ENCODE peak calls at places on chromosome 1, in eight cellular contexts. O, Z, R, V, I, Y, W and P are unnamed samples.

GRCh38 chr1:115112496-115113375 is 23.4 kb upstream of the TSPAN2 start:
- DNase-seq in V (peak), Y (peak), I (peak), R (peak), O (peak), W (peak), Z (no peak), P (peak)

GRCh38 chr1:41735139-41735538 is 183.6 kb downstream of the HIVEP3 start:
- DNase-seq in Z (no peak), R (no peak), Y (no peak), W (no peak), I (no peak), V (no peak), O (no peak), P (no peak)

GRCh38 chr1:212782422-212783154 is 9.0 kb downstream of the NSL1 start:
- DNase-seq in O (no peak), Z (no peak), I (no peak), W (no peak), Y (no peak), V (peak), R (no peak), P (no peak)

GRCh38 chr1:205259361-205259832 is 31.7 kb downstream of the TMCC2 start:
- DNase-seq in V (no peak), Z (no peak), W (no peak), O (no peak), R (no peak), I (no peak), Y (peak), P (no peak)

GRCh38 chr1:98388431-98388830 is 273.1 kb upstream of the SNX7 start:
- DNase-seq in W (no peak), R (no peak), I (no peak), Y (no peak), Z (no peak), O (no peak), V (no peak), P (no peak)

GRCh38 chr1:67801903-67802302 is 31.4 kb downstream of the GNG12 start:
- DNase-seq in Y (no peak), V (no peak), W (no peak), O (no peak), R (no peak), Z (no peak), I (no peak), P (no peak)

GRCh38 chr1:72489801-72490200 is 207.5 kb upstream of the NEGR1 start:
- DNase-seq in R (no peak), Z (no peak), O (no peak), W (no peak), I (no peak), V (no peak), Y (no peak), P (no peak)

GRCh38 chr1:68111804-68112436 is 61.5 kb upstream of the DIRAS3 start:
- DNase-seq in R (peak), I (peak), Z (peak), V (peak), Y (peak), O (peak), W (peak), P (no peak)

GRCh38 chr1:118223426-118223825 is 38.4 kb upstream of the SPAG17 start:
- DNase-seq in V (peak), W (peak), O (no peak), Z (no peak), I (no peak), R (no peak), Y (no peak), P (no peak)

GRCh38 chr1:164296172-164296571 is 262.8 kb upstream of the PBX1 start:
- DNase-seq in Y (no peak), W (no peak), V (no peak), Z (peak), O (no peak), R (no peak), I (no peak), P (no peak)

GRCh38 chr1:89576016-89576415 is 51.4 kb downstream of the LRRC8B start:
- DNase-seq in Y (no peak), O (no peak), W (no peak), Z (no peak), V (no peak), I (no peak), R (no peak), P (no peak)

GRCh38 chr1:231612393-231613089 is 14.0 kb upstream of the DISC1 start:
- DNase-seq in O (no peak), R (no peak), Y (no peak), I (peak), Z (no peak), W (no peak), V (no peak), P (peak)

GRCh38 chr1:67646145-67647035 is 38.6 kb upstream of the GADD45A start:
- DNase-seq in I (no peak), V (peak), Z (no peak), O (peak), R (peak), Y (peak), W (peak), P (no peak)

GRCh38 chr1:21490774-21491482 is 18.3 kb upstream of the ALPL start:
- DNase-seq in Y (peak), I (no peak), W (no peak), V (peak), Z (no peak), R (peak), O (no peak), P (no peak)
- TF ChIP-seq CTCF in Y (peak), I (no peak), W (no peak), V (peak), Z (peak), R (peak), O (no peak), P (peak)

DNA sequence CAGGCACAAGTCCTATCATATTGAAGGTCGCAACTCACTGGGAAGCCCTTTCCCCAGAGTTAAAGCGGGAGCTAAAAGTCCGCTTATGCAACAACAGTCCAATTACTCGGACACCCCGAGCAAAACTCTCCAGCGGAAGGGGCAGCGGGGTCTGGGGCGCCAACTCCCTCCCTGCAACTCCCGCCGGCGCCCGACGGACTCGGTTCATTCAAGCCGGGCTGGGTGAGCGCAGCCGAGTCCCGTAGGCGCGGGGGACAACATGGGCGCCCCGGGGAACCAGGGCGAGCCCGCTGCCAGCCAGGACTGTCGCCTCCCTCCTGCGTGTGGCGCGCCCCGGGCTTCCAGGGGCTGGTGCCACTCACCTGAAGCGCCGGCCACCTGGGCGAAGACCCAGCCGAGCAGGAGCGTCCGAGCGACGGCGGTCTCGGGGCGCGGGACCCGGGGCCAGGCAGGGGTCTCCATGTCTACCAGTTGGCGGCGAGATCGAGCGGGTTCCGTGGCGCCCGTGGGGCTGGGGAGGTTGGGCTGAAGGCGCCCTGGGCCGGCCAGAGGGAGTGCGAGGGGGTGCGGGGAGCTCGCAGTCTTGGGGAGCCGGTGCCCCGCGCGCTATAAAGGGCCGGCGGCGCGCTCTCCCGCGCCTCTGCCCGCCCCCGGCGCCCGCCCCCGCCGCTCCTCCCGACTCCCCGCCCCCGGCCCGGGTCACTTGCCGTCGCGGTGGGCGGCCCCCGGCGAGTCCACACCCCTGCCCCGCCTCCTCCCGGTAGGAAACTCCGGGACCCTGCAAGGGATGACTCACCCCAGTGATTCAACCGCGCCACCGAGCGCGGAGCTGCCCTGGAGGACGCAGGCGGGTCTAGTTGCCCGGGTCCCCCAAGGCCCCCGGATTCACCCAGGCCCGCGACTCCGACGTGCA is at the start of gene F3:
- DNase-seq in W (peak), Y (peak), R (peak), Z (peak), V (peak), O (peak), I (peak), P (peak)
- TF ChIP-seq CTCF in W (no peak), Y (no peak), R (no peak), Z (no peak), V (peak), O (no peak), I (no peak), P (no peak)

GRCh38 chr1:195580988-195581387 is 1027.3 kb downstream of the KCNT2 start:
- DNase-seq in R (no peak), I (no peak), Y (no peak), V (no peak), Z (no peak), W (no peak), O (no peak), P (no peak)
- TF ChIP-seq CTCF in R (no peak), I (no peak), Y (no peak), V (no peak), Z (no peak), W (peak), O (no peak), P (no peak)

GRCh38 chr1:235617808-235618207 is 31.8 kb downstream of the GNG4 start:
- DNase-seq in R (no peak), V (no peak), W (no peak), Y (no peak), Z (no peak), I (no peak), O (no peak), P (no peak)

GRCh38 chr1:235612761-235613160 is 36.8 kb downstream of the GNG4 start:
- DNase-seq in Z (no peak), V (no peak), O (no peak), R (no peak), W (no peak), Y (no peak), I (no peak), P (no peak)

GRCh38 chr1:235617140-235617539 is 32.4 kb downstream of the GNG4 start:
- DNase-seq in Z (no peak), V (no peak), R (no peak), I (no peak), Y (no peak), O (no peak), W (no peak), P (no peak)

GRCh38 chr1:235613617-235614016 is 36.0 kb downstream of the GNG4 start:
- DNase-seq in R (peak), W (no peak), Z (no peak), O (no peak), Y (no peak), I (no peak), V (peak), P (no peak)

DNA sequence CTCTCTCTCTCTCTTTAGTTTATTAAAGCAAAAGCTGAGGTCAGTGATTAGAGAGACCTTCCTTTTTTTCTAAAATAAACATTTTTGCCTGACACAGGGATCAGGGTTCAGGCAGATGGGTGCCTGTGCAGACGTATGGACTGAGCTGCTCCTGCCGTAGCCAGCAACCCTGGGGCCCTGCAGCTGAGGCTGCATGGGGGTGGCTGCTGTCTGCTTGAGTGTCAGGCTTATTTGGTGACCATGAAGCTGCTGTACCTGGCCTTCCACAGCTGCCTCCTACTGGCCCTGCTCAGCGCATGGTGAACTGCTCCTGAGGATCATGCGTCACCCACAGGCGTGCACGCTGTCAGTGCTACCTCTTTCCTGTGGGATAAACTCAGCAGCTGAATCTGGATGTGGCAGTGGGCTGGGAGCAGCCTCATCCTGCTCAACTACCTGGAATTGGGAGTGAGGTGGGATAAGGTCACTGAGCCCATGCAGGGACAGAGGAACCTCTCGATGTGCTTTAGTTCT is 35.1 kb downstream of the GNG4 start:
- DNase-seq in V (no peak), W (no peak), Y (no peak), I (no peak), Z (no peak), R (no peak), O (no peak), P (no peak)
- TF ChIP-seq CTCF in V (no peak), W (no peak), Y (no peak), I (no peak), Z (no peak), R (no peak), O (no peak), P (no peak)

DNA sequence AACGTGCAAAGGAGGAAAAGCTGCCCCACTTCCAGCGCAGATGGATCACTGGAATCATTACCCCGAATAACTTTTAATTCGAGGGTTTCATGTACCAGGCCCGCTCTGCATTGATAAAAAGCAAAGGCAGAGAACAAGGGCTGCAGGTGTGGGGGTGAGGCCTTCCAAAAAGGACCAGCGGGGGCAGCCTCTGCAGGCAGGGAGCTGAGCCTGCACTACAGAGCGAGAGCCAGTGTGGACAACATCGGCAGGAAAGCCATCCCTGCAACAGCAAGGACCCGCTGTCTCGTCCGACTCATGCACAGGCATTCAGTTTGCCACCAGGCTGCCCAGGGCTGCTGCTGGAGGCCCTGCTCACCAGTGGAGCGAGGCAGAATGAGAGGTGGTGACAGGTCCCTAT is 27.1 kb upstream of the AJAP1 start:
- DNase-seq in Z (peak), O (no peak), R (no peak), Y (no peak), I (no peak), W (no peak), V (no peak), P (peak)
- TF ChIP-seq CTCF in Z (no peak), O (no peak), R (no peak), Y (no peak), I (no peak), W (no peak), V (no peak), P (no peak)

DNA sequence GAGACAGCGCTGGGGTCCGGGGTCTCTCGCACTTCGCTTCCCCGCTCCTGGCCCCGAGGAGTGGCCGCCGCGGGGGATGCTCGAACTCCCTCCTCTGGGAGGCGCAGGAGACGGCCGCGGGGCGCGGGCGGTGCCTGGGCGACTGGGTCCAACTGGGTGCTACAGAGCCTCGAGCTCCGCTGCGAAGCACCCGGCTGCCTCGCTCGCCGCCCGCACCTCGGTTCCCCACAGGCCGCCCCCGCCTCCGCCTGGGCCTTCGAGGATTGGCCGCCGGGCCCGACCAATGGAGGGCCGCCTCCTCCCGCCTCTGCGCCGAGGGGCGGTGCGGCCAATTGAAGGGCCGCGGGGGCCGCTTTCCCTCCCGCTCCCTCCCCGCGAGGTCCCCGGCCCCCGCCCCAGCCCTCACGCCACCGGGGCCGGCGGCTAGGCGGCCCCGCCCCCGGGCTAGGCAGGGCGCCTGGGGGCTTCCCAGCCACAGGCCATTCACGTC is at the start of gene CNN3:
- DNase-seq in O (peak), Y (peak), Z (peak), I (peak), R (peak), V (peak), W (peak), P (peak)
- TF ChIP-seq CTCF in O (no peak), Y (no peak), Z (no peak), I (no peak), R (no peak), V (no peak), W (no peak), P (no peak)

GRCh38 chr1:3452866-3453175 is 1.6 kb upstream of the ARHGEF16 start:
- DNase-seq in O (no peak), I (no peak), W (no peak), Z (no peak), Y (no peak), V (no peak), R (no peak), P (no peak)

GRCh38 chr1:3455630-3456448 is 1.4 kb downstream of the ARHGEF16 start:
- DNase-seq in Z (no peak), V (no peak), O (no peak), I (no peak), W (no peak), R (no peak), Y (no peak), P (no peak)

GRCh38 chr1:3454811-3455618 is 550 bp downstream of the ARHGEF16 start:
- DNase-seq in O (no peak), R (peak), Y (no peak), I (peak), Z (no peak), V (peak), W (peak), P (no peak)

GRCh38 chr1:3453203-3453761 is 1.2 kb upstream of the ARHGEF16 start:
- DNase-seq in Z (peak), Y (peak), V (peak), W (peak), O (peak), I (peak), R (peak), P (peak)

DNA sequence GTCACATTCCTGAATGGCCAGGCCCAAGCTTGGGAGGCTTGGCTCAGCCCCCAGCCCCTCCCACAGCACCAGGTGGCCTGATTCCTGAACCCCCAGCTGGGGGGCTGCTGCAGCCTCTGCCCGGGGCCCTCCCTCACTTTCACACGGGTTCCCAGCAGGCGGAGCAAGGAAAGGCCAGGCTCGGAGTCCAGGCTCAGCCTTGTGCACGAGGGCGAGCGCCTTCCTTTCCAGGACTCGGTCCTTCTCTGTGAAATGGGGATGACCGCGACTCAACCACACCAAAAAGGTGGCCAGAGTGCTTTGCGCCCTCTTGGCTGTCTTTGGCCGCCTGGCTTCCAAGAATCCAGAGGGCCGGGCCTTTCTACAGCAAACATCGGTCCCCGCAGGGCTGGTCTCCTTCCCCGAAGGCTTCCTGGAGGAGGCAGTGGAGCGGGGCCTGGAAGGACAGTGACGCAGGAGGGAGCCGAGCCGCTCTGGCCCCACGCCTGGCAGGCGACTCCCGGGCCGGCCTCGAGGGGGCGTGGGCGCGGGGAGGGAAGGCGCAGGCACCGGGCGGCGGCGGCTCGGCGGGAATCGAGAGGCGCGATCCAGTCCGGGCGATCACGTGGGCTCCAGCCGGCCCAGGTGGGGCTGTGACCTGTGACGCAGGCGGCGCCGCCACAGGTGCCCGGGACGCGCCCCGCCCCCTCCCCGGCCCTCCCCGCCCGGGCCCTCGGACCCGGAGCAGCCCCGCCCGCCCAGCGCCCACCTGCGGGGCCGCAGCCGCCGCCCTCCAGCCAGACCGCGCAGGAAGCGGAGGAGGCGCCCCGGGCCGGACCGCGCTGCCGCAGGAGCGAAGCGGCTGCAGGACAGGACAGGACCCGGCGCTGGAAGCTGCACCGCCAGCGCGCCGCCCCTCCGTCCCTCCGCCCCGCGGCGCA is at the start of gene ARHGEF16:
- DNase-seq in V (peak), I (peak), R (peak), Z (no peak), O (peak), W (peak), Y (peak), P (no peak)
- TF ChIP-seq CTCF in V (peak), I (no peak), R (peak), Z (no peak), O (no peak), W (peak), Y (no peak), P (peak)

DNA sequence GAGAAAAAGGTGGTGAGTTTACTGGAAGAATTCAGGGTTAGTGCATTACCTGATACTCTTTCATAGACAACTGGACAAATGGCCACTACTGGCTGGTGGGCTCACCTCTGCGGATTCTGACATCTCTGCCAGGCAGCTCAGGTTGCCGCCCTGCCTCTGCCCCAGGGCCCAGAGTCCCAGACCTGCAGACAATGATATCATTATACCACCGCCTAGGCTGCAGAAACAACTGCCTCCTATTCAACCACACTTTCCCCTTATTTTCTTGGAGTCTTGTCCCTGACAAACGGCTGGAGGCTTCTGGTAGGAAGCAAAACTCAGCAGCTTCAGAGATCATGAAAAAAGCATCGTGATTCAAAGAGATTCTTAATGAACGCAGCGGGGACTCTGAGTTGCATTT is 37.0 kb downstream of the IRF2BP2 start:
- DNase-seq in R (no peak), Z (no peak), Y (no peak), I (no peak), W (no peak), V (no peak), O (no peak), P (no peak)
- TF ChIP-seq CTCF in R (no peak), Z (no peak), Y (no peak), I (no peak), W (no peak), V (no peak), O (no peak), P (no peak)

GRCh38 chr1:60425528-60425927 is 352.0 kb upstream of the C1orf87 start:
- DNase-seq in R (no peak), Y (no peak), I (no peak), Z (no peak), W (no peak), O (no peak), V (peak), P (no peak)
- TF ChIP-seq CTCF in R (no peak), Y (peak), I (no peak), Z (no peak), W (peak), O (no peak), V (peak), P (no peak)